ENCODE peak calls at places on chromosomes 12 and 14, in four cellular contexts. C is IMR-90, J is H9, I is H1. O is an unnamed sample.

GRCh38 chr12:1583421-1584078 is 10.8 kb downstream of the FBXL14 start:
- DNase-seq in C (peak; percentile 93), J (peak; percentile 74), I (no peak), O (peak; percentile 81)

GRCh38 chr12:74021937-74022336 is 515.7 kb upstream of the ATXN7L3B start:
- DNase-seq in C (no peak), J (peak; percentile 90), I (peak; percentile 63), O (peak; percentile 91)

GRCh38 chr14:94054401-94054800 is 26.6 kb downstream of the DDX24 start:
- DNase-seq in C (no peak), J (no peak), I (no peak), O (no peak)

GRCh38 chr14:98099527-98099926 is 1172.5 kb downstream of the BCL11B start:
- DNase-seq in C (no peak), J (no peak), I (no peak), O (no peak)

GRCh38 chr12:57131896-57132744 is 3.8 kb downstream of the LRP1 start:
- DNase-seq in C (no peak), J (no peak), I (no peak), O (peak; percentile 77)

GRCh38 chr12:97716356-97716755 is 253.8 kb downstream of the RMST start:
- DNase-seq in C (no peak), J (peak; percentile 40), I (peak; percentile 13), O (peak; percentile 62)

GRCh38 chr12:39401459-39401858 is 41.5 kb downstream of the KIF21A start:
- DNase-seq in C (no peak), J (no peak), I (no peak), O (no peak)

GRCh38 chr12:83818888-83819287 is 1093.7 kb downstream of the SLC6A15 start:
- DNase-seq in C (peak; percentile 31), J (no peak), I (no peak), O (peak; percentile 22)

GRCh38 chr14:37232907-37233481 is 35.3 kb downstream of the MIPOL1 start:
- DNase-seq in C (peak; percentile 69), J (no peak), I (no peak), O (peak; percentile 57)

GRCh38 chr14:21261824-21262223 is 7.4 kb downstream of the HNRNPC start:
- DNase-seq in C (no peak), J (no peak), I (no peak), O (no peak)

GRCh38 chr12:104938371-104938770 is 19.7 kb downstream of the SLC41A2 start:
- DNase-seq in C (peak; percentile 30), J (no peak), I (no peak), O (peak; percentile 57)

GRCh38 chr14:98168196-98168985 is 1103.6 kb downstream of the BCL11B start:
- DNase-seq in C (no peak), J (no peak), I (no peak), O (no peak)

GRCh38 chr12:81492131-81492720 is 266.9 kb downstream of the PPFIA2 start:
- DNase-seq in C (no peak), J (no peak), I (no peak), O (peak; percentile 39)

GRCh38 chr12:102407776-102408486 is 72.4 kb downstream of the IGF1 start:
- DNase-seq in C (peak; percentile 69), J (no peak), I (no peak), O (no peak)

GRCh38 chr14:89445252-89445973 is 28.4 kb upstream of the FOXN3 start:
- DNase-seq in C (peak; percentile 33), J (no peak), I (no peak), O (no peak)

GRCh38 chr12:51013441-51013840 is 12.7 kb downstream of the SLC11A2 start:
- DNase-seq in C (no peak), J (no peak), I (no peak), O (no peak)

GRCh38 chr12:114920828-114921579 is 237.0 kb upstream of the TBX3 start:
- DNase-seq in C (peak; percentile 46), J (no peak), I (no peak), O (no peak)

GRCh38 chr12:130127909-130128763 is 34.1 kb upstream of the FZD10 start:
- DNase-seq in C (no peak), J (no peak), I (no peak), O (no peak)

GRCh38 chr14:77848031-77848430 is 48.1 kb downstream of the ADCK1 start:
- DNase-seq in C (peak; percentile 8), J (no peak), I (no peak), O (no peak)

GRCh38 chr14:85165091-85165490 is 364.9 kb upstream of the FLRT2 start:
- DNase-seq in C (no peak), J (no peak), I (no peak), O (no peak)

GRCh38 chr14:68380304-68380840 is 412.5 kb downstream of the ZFP36L1 start:
- DNase-seq in C (no peak), J (no peak), I (no peak), O (no peak)

GRCh38 chr12:6935551-6936377 is 7.9 kb upstream of the RNU7-1 start:
- DNase-seq in C (no peak), J (no peak), I (no peak), O (no peak)
- H3K23ac ChIP-seq in C (no peak overlapping the region), J (no peak overlapping the region), I (no peak overlapping the region), O (no peak overlapping the region)

GRCh38 chr14:35401853-35402252 is 2.7 kb downstream of the NFKBIA start:
- DNase-seq in C (peak; percentile 54), J (no peak), I (no peak), O (no peak)
- H3K9ac ChIP-seq in C (peak overlapping the region; percentile 66), J (no peak overlapping the region), I (no peak overlapping the region), O (peak overlapping the region; percentile 94)

GRCh38 chr12:124026755-124027745 is 54.0 kb downstream of the ZNF664 start:
- DNase-seq in C (peak; percentile 86), J (peak; percentile 16), I (no peak), O (no peak)

GRCh38 chr12:124027753-124028559 is 54.9 kb downstream of the ZNF664 start:
- DNase-seq in C (no peak), J (peak; percentile 26), I (no peak), O (no peak)

GRCh38 chr12:124030510-124030909 is 57.5 kb downstream of the ZNF664 start:
- DNase-seq in C (peak; percentile 88), J (peak; percentile 36), I (no peak), O (peak; percentile 95)

GRCh38 chr12:124030008-124030407 is 57.0 kb downstream of the ZNF664 start:
- DNase-seq in C (no peak), J (peak; percentile 24), I (no peak), O (no peak)

DNA sequence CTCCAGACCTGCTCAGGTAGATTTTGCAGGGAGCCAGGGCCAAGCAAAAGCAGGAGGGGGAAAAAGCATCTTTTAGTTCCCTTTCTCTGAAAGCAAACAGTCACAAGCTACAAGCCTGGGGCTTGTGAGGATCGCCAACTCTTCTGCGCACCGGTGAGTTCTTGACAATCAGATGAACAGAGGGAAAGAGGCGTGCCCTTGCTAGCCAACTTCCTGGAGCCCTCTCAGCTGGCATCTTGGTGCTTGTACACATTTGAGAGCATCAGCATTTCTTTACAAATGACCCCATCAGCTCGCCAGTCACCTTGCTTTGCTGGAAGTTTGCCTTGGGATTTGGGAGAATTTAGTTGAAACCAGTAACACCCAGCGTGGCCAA is 55.5 kb downstream of the ZNF664 start:
- DNase-seq in C (no peak), J (peak; percentile 9), I (no peak), O (no peak)
- H4K5ac ChIP-seq in C (no peak overlapping the region), J (no peak overlapping the region), I (no peak overlapping the region), O (no peak overlapping the region)

DNA sequence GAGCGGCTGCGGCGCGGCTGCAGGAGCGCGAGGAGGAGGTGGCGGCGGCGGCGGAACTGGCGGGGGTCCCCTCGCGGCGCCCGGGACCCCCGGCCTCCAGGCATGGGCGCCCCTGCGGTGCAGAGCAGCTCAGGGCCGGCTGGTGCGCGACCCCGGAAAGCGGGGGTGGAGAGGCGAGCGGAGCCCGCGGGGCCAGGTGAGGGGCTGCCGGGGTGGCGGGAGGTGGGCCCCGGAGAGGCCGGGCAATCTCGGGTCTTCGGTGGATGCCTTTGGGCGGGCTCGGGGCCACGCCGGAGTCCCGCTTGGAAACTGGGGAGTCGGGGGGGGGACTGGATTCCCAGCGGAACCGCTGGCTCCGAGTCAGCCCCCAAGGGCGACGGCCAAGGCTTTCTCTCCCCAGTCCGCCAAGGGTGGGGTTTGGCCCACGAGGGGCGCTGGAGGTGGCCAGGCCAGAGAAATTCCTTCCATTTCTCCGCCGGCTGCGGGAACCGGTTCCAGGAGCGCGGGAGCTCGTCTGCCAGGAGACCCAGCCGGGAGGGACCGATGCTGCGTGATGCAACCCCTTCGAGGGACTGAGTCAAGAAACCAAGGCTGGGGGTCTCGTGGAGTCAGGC is 13.9 kb upstream of the NR4A1 start:
- DNase-seq in C (peak; percentile 46), J (peak; percentile 61), I (no peak), O (peak; percentile 72)
- H3K23ac ChIP-seq in C (peak overlapping the region; percentile 95), J (no peak overlapping the region), I (no peak overlapping the region), O (no peak overlapping the region)

GRCh38 chr12:95683418-95683817 is 107.1 kb downstream of the NTN4 start:
- DNase-seq in C (no peak), J (no peak), I (no peak), O (no peak)

GRCh38 chr12:95693689-95694088 is 96.9 kb downstream of the NTN4 start:
- DNase-seq in C (no peak), J (no peak), I (no peak), O (no peak)

GRCh38 chr12:95690861-95691635 is 99.5 kb downstream of the NTN4 start:
- DNase-seq in C (no peak), J (no peak), I (no peak), O (peak; percentile 82)

DNA sequence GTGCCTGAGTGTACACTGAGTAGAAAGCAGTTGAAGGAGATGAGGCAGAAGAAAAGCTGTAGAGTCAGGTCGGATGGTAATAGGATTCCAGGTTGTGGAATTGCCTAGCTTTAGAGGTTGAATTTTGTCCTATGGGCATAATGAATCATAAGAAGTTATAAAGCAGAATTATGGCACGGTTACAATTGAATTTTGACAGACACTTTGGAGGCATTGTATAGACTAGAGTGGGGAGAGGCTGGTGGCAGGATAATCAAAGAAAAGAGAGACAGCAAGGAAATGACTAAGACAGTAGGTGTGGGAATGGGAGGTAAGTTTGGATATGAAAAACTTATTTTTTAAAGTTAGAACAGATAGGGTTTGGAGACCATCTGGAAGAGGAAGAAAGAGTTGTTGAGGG is 102.6 kb downstream of the NTN4 start:
- DNase-seq in C (no peak), J (no peak), I (no peak), O (no peak)
- H3K9ac ChIP-seq in C (no peak overlapping the region), J (no peak overlapping the region), I (no peak overlapping the region), O (no peak overlapping the region)